ENCODE peak calls at places on chromosomes 13 and 19, in seven cellular contexts. Q is M059J; X is AG09309; J is upper lobe of right lung; I is T-helper 2 cell; K is stimulated activated CD4-positive, alpha-beta T cell treated with anti-CD3 and anti-CD28 coated beads, Interleukin-12 subunit alpha, Interleukin-12 subunit beta, amount 100 ng/mL, for 4 hours; O is stimulated activated CD8-positive, alpha-beta memory T cell treated with anti-CD3 and anti-CD28 coated beads, Interleukin-2, amount 100 ng/mL, for 48 hours. R is an unnamed sample.

GRCh38 chr13:100789481-100789880 is 114.9 kb upstream of the TMTC4 start:
- DNase-seq in Q (peak), X (no peak), J (peak), I (no peak), K (no peak), O (no peak), R (no peak)

GRCh38 chr13:94384217-94384905 is 95.1 kb downstream of the DCT start:
- DNase-seq in Q (no peak), X (no peak), J (no peak), I (no peak), K (no peak), O (no peak), R (no peak)

GRCh38 chr19:47005873-47006272 is 13.8 kb upstream of the NPAS1 start:
- DNase-seq in Q (peak), X (no peak), J (no peak), I (no peak), K (no peak), O (no peak), R (no peak)

GRCh38 chr13:76667551-76667950 is 218.7 kb downstream of the KCTD12 start:
- DNase-seq in Q (peak), X (peak), J (no peak), I (no peak), K (no peak), O (no peak), R (no peak)

GRCh38 chr13:113932060-113932459 is 41.8 kb downstream of the C13orf46 start:
- DNase-seq in Q (no peak), X (no peak), J (no peak), I (no peak), K (no peak), O (no peak), R (no peak)

GRCh38 chr19:4620675-4621074 is 18.6 kb upstream of the TNFAIP8L1 start:
- DNase-seq in Q (no peak), X (no peak), J (no peak), I (no peak), K (no peak), O (no peak), R (no peak)

GRCh38 chr13:38361551-38362262 is 12.1 kb downstream of the UFM1 start:
- DNase-seq in Q (no peak), X (no peak), J (no peak), I (no peak), K (no peak), O (no peak), R (no peak)

GRCh38 chr13:46632171-46632570 is 79.2 kb downstream of the LRCH1 start:
- DNase-seq in Q (no peak), X (no peak), J (no peak), I (no peak), K (no peak), O (no peak), R (no peak)

GRCh38 chr19:3780786-3781304 is 5.3 kb downstream of the MATK start:
- DNase-seq in Q (no peak), X (no peak), J (no peak), I (no peak), K (no peak), O (no peak), R (no peak)

GRCh38 chr13:32142956-32143375 is 111.4 kb downstream of the FRY start:
- DNase-seq in Q (peak), X (peak), J (no peak), I (no peak), K (no peak), O (no peak), R (no peak)

GRCh38 chr13:32309812-32310706 is 5.1 kb downstream of the ZAR1L start:
- DNase-seq in Q (peak), X (no peak), J (no peak), I (no peak), K (no peak), O (no peak), R (no peak)

GRCh38 chr13:50957620-50958019 is 48.0 kb downstream of the RNASEH2B start:
- DNase-seq in Q (no peak), X (no peak), J (no peak), I (no peak), K (no peak), O (no peak), R (no peak)

GRCh38 chr13:43830481-43830873 is 43.7 kb upstream of the ENOX1 start:
- DNase-seq in Q (peak), X (peak), J (no peak), I (no peak), K (no peak), O (no peak), R (no peak)

GRCh38 chr13:78430166-78430791 is 173.1 kb downstream of the POU4F1 start:
- DNase-seq in Q (no peak), X (no peak), J (no peak), I (no peak), K (no peak), O (no peak), R (no peak)

GRCh38 chr13:112451512-112452379 is 75.6 kb downstream of the SPACA7 start:
- DNase-seq in Q (no peak), X (no peak), J (no peak), I (no peak), K (no peak), O (no peak), R (no peak)

GRCh38 chr19:5627395-5627904 is 4.6 kb downstream of the SAFB start:
- DNase-seq in Q (no peak), X (no peak), J (peak), I (no peak), K (peak), O (peak), R (no peak)

GRCh38 chr19:31992750-31993149 is 352.7 kb upstream of the ZNF507 start:
- DNase-seq in Q (no peak), X (no peak), J (peak), I (no peak), K (no peak), O (no peak), R (no peak)

GRCh38 chr13:111344471-111345191 is 24.2 kb downstream of the TEX29 start:
- DNase-seq in Q (peak), X (no peak), J (peak), I (no peak), K (no peak), O (no peak), R (no peak)

GRCh38 chr19:15452111-15453047 is 2.6 kb upstream of the WIZ start:
- DNase-seq in Q (peak), X (no peak), J (peak), I (no peak), K (no peak), O (no peak), R (no peak)

GRCh38 chr13:101398191-101398590 is 18.1 kb downstream of the NALCN start:
- DNase-seq in Q (peak), X (no peak), J (no peak), I (no peak), K (no peak), O (no peak), R (no peak)

GRCh38 chr19:40513345-40513678 is 46.5 kb downstream of the SPTBN4 start:
- DNase-seq in Q (no peak), X (no peak), J (no peak), I (no peak), K (no peak), O (no peak), R (no peak)

GRCh38 chr13:66994097-66994496 is 236.0 kb downstream of the PCDH9 start:
- DNase-seq in Q (peak), X (no peak), J (peak), I (no peak), K (no peak), O (no peak), R (no peak)

GRCh38 chr13:35349673-35350278 is 126.7 kb downstream of the MAB21L1 start:
- DNase-seq in Q (peak), X (no peak), J (no peak), I (no peak), K (no peak), O (no peak), R (no peak)

GRCh38 chr19:9934132-9934950 is 2.0 kb downstream of the OLFM2 start:
- DNase-seq in Q (peak), X (no peak), J (peak), I (peak), K (peak), O (peak), R (peak)